ENCODE peak calls at places on chromosomes 4 and X, in seven cellular contexts. One of them, this sample, is unnamed.

GRCh38 chrX:65647801-65648200 is 19.7 kb upstream of the MSN start:
- DNase-seq in fibroblast of lung: peak
- DNase-seq in brain microvascular endothelial cell: no peak
- DNase-seq in heart right ventricle: no peak
- DNase-seq in thoracic aorta: no peak
- DNase-seq in IMR-90: no peak
- DNase-seq in neural crest cell: no peak
- DNase-seq in this sample: no peak

GRCh38 chr4:174592985-174593335 is 70.7 kb upstream of the HPGD start:
- DNase-seq in fibroblast of lung: peak
- DNase-seq in brain microvascular endothelial cell: peak
- DNase-seq in heart right ventricle: no peak
- DNase-seq in thoracic aorta: no peak
- DNase-seq in IMR-90: peak
- DNase-seq in neural crest cell: no peak
- DNase-seq in this sample: peak

GRCh38 chrX:129019412-129019811 is 503.9 kb downstream of the SMARCA1 start:
- DNase-seq in fibroblast of lung: no peak
- DNase-seq in brain microvascular endothelial cell: no peak
- DNase-seq in heart right ventricle: no peak
- DNase-seq in thoracic aorta: no peak
- DNase-seq in IMR-90: no peak
- DNase-seq in neural crest cell: no peak
- DNase-seq in this sample: no peak

GRCh38 chr4:111775908-111776307 is 369.3 kb upstream of the FAM241A start:
- DNase-seq in fibroblast of lung: peak
- DNase-seq in brain microvascular endothelial cell: no peak
- DNase-seq in heart right ventricle: no peak
- DNase-seq in thoracic aorta: no peak
- DNase-seq in IMR-90: no peak
- DNase-seq in neural crest cell: no peak
- DNase-seq in this sample: no peak

GRCh38 chr4:32569844-32570243 is 1849.7 kb downstream of the PCDH7 start:
- DNase-seq in fibroblast of lung: no peak
- DNase-seq in brain microvascular endothelial cell: peak
- DNase-seq in heart right ventricle: no peak
- DNase-seq in thoracic aorta: no peak
- DNase-seq in IMR-90: no peak
- DNase-seq in neural crest cell: no peak
- DNase-seq in this sample: no peak

GRCh38 chr4:148054275-148054674 is 322.4 kb downstream of the ARHGAP10 start:
- DNase-seq in fibroblast of lung: no peak
- DNase-seq in brain microvascular endothelial cell: peak
- DNase-seq in heart right ventricle: no peak
- DNase-seq in thoracic aorta: no peak
- DNase-seq in IMR-90: no peak
- DNase-seq in neural crest cell: no peak
- DNase-seq in this sample: no peak

GRCh38 chr4:48340276-48340904 is 939 bp upstream of the SLAIN2 start:
- DNase-seq in fibroblast of lung: peak
- DNase-seq in brain microvascular endothelial cell: peak
- DNase-seq in heart right ventricle: no peak
- DNase-seq in thoracic aorta: no peak
- DNase-seq in IMR-90: peak
- DNase-seq in neural crest cell: no peak
- DNase-seq in this sample: no peak

GRCh38 chr4:53497446-53498069 is 93.7 kb downstream of the LNX1 start:
- DNase-seq in fibroblast of lung: peak
- DNase-seq in brain microvascular endothelial cell: no peak
- DNase-seq in heart right ventricle: peak
- DNase-seq in thoracic aorta: no peak
- DNase-seq in IMR-90: peak
- DNase-seq in neural crest cell: peak
- DNase-seq in this sample: no peak

GRCh38 chrX:34873500-34874225 is 68.9 kb upstream of the FAM47B start:
- DNase-seq in fibroblast of lung: peak
- DNase-seq in brain microvascular endothelial cell: no peak
- DNase-seq in heart right ventricle: no peak
- DNase-seq in thoracic aorta: no peak
- DNase-seq in IMR-90: peak
- DNase-seq in neural crest cell: no peak
- DNase-seq in this sample: no peak

GRCh38 chr4:8394125-8394524 is 46.4 kb downstream of the ACOX3 start:
- DNase-seq in fibroblast of lung: peak
- DNase-seq in brain microvascular endothelial cell: no peak
- DNase-seq in heart right ventricle: peak
- DNase-seq in thoracic aorta: no peak
- DNase-seq in IMR-90: peak
- DNase-seq in neural crest cell: no peak
- DNase-seq in this sample: peak

GRCh38 chr4:70365479-70365878 is 4.9 kb downstream of the SMR3A start:
- DNase-seq in fibroblast of lung: no peak
- DNase-seq in brain microvascular endothelial cell: no peak
- DNase-seq in heart right ventricle: no peak
- DNase-seq in thoracic aorta: no peak
- DNase-seq in IMR-90: no peak
- DNase-seq in neural crest cell: no peak
- DNase-seq in this sample: no peak

DNA sequence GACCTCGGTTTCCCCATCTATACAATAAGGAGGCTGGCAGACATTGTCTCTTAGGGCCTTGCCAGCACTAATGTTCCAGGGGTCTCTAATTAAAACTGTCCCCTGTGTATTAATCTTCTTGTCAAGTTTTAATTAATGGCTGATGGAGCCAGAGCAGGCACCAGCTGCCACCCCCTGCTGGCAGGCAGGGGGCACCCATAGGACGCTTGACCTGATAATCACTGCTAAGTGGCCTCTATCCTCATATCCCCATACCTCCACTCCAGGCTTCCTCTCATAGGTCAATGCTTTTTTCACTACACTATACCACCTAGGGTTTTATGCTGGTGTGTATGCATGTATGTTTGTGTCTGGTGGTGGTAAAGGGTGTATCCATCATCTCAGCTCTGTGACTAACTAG is 89.4 kb downstream of the EFNB1 start:
- DNase-seq in fibroblast of lung: no peak
- DNase-seq in brain microvascular endothelial cell: no peak
- DNase-seq in heart right ventricle: no peak
- DNase-seq in thoracic aorta: no peak
- DNase-seq in IMR-90: no peak
- DNase-seq in neural crest cell: no peak
- DNase-seq in this sample: no peak
- TF ChIP-seq CTCF in fibroblast of lung: no peak
- TF ChIP-seq CTCF in brain microvascular endothelial cell: no peak
- TF ChIP-seq CTCF in heart right ventricle: peak
- TF ChIP-seq CTCF in thoracic aorta: no peak
- TF ChIP-seq CTCF in IMR-90: no peak
- TF ChIP-seq CTCF in neural crest cell: no peak
- TF ChIP-seq CTCF in this sample: peak

GRCh38 chr4:41819621-41820020 is 71.1 kb upstream of the PHOX2B start:
- DNase-seq in fibroblast of lung: no peak
- DNase-seq in brain microvascular endothelial cell: no peak
- DNase-seq in heart right ventricle: no peak
- DNase-seq in thoracic aorta: no peak
- DNase-seq in IMR-90: no peak
- DNase-seq in neural crest cell: no peak
- DNase-seq in this sample: no peak

GRCh38 chr4:41815478-41815877 is 67.0 kb upstream of the PHOX2B start:
- DNase-seq in fibroblast of lung: no peak
- DNase-seq in brain microvascular endothelial cell: no peak
- DNase-seq in heart right ventricle: no peak
- DNase-seq in thoracic aorta: no peak
- DNase-seq in IMR-90: no peak
- DNase-seq in neural crest cell: no peak
- DNase-seq in this sample: no peak

GRCh38 chr4:41820473-41820872 is 71.9 kb upstream of the PHOX2B start:
- DNase-seq in fibroblast of lung: no peak
- DNase-seq in brain microvascular endothelial cell: no peak
- DNase-seq in heart right ventricle: no peak
- DNase-seq in thoracic aorta: no peak
- DNase-seq in IMR-90: no peak
- DNase-seq in neural crest cell: no peak
- DNase-seq in this sample: no peak

GRCh38 chr4:41814565-41814964 is 66.0 kb upstream of the PHOX2B start:
- DNase-seq in fibroblast of lung: peak
- DNase-seq in brain microvascular endothelial cell: peak
- DNase-seq in heart right ventricle: peak
- DNase-seq in thoracic aorta: no peak
- DNase-seq in IMR-90: peak
- DNase-seq in neural crest cell: peak
- DNase-seq in this sample: no peak
- TF ChIP-seq CTCF in fibroblast of lung: peak
- TF ChIP-seq CTCF in brain microvascular endothelial cell: peak
- TF ChIP-seq CTCF in heart right ventricle: peak
- TF ChIP-seq CTCF in thoracic aorta: no peak
- TF ChIP-seq CTCF in IMR-90: peak
- TF ChIP-seq CTCF in neural crest cell: peak
- TF ChIP-seq CTCF in this sample: peak

GRCh38 chrX:148572332-148572731 is 71.9 kb downstream of the AFF2 start:
- DNase-seq in fibroblast of lung: no peak
- DNase-seq in brain microvascular endothelial cell: no peak
- DNase-seq in heart right ventricle: no peak
- DNase-seq in thoracic aorta: no peak
- DNase-seq in IMR-90: no peak
- DNase-seq in neural crest cell: no peak
- DNase-seq in this sample: no peak
- TF ChIP-seq CTCF in fibroblast of lung: no peak
- TF ChIP-seq CTCF in brain microvascular endothelial cell: no peak
- TF ChIP-seq CTCF in heart right ventricle: no peak
- TF ChIP-seq CTCF in thoracic aorta: no peak
- TF ChIP-seq CTCF in IMR-90: no peak
- TF ChIP-seq CTCF in neural crest cell: no peak
- TF ChIP-seq CTCF in this sample: no peak

GRCh38 chr4:13193662-13194061 is 290.5 kb downstream of the RAB28 start:
- DNase-seq in fibroblast of lung: no peak
- DNase-seq in brain microvascular endothelial cell: no peak
- DNase-seq in heart right ventricle: no peak
- DNase-seq in thoracic aorta: no peak
- DNase-seq in IMR-90: no peak
- DNase-seq in neural crest cell: no peak
- DNase-seq in this sample: no peak
- TF ChIP-seq CTCF in fibroblast of lung: no peak
- TF ChIP-seq CTCF in brain microvascular endothelial cell: no peak
- TF ChIP-seq CTCF in heart right ventricle: no peak
- TF ChIP-seq CTCF in thoracic aorta: no peak
- TF ChIP-seq CTCF in IMR-90: no peak
- TF ChIP-seq CTCF in neural crest cell: no peak
- TF ChIP-seq CTCF in this sample: no peak

GRCh38 chr4:40606239-40606767 is 23.4 kb downstream of the RBM47 start:
- DNase-seq in fibroblast of lung: no peak
- DNase-seq in brain microvascular endothelial cell: no peak
- DNase-seq in heart right ventricle: no peak
- DNase-seq in thoracic aorta: no peak
- DNase-seq in IMR-90: no peak
- DNase-seq in neural crest cell: no peak
- DNase-seq in this sample: no peak
- TF ChIP-seq CTCF in fibroblast of lung: no peak
- TF ChIP-seq CTCF in brain microvascular endothelial cell: peak
- TF ChIP-seq CTCF in heart right ventricle: no peak
- TF ChIP-seq CTCF in thoracic aorta: no peak
- TF ChIP-seq CTCF in IMR-90: no peak
- TF ChIP-seq CTCF in neural crest cell: no peak
- TF ChIP-seq CTCF in this sample: no peak

GRCh38 chr4:38601916-38602291 is 62.1 kb upstream of the KLF3 start:
- DNase-seq in fibroblast of lung: no peak
- DNase-seq in brain microvascular endothelial cell: no peak
- DNase-seq in heart right ventricle: no peak
- DNase-seq in thoracic aorta: no peak
- DNase-seq in IMR-90: no peak
- DNase-seq in neural crest cell: no peak
- DNase-seq in this sample: no peak

GRCh38 chr4:38601244-38601915 is 62.6 kb upstream of the KLF3 start:
- DNase-seq in fibroblast of lung: peak
- DNase-seq in brain microvascular endothelial cell: peak
- DNase-seq in heart right ventricle: no peak
- DNase-seq in thoracic aorta: no peak
- DNase-seq in IMR-90: peak
- DNase-seq in neural crest cell: no peak
- DNase-seq in this sample: no peak

GRCh38 chr4:38598489-38598888 is 65.5 kb upstream of the KLF3 start:
- DNase-seq in fibroblast of lung: no peak
- DNase-seq in brain microvascular endothelial cell: no peak
- DNase-seq in heart right ventricle: no peak
- DNase-seq in thoracic aorta: no peak
- DNase-seq in IMR-90: no peak
- DNase-seq in neural crest cell: no peak
- DNase-seq in this sample: no peak

GRCh38 chr4:38603652-38604051 is 60.3 kb upstream of the KLF3 start:
- DNase-seq in fibroblast of lung: no peak
- DNase-seq in brain microvascular endothelial cell: no peak
- DNase-seq in heart right ventricle: no peak
- DNase-seq in thoracic aorta: no peak
- DNase-seq in IMR-90: no peak
- DNase-seq in neural crest cell: no peak
- DNase-seq in this sample: no peak

DNA sequence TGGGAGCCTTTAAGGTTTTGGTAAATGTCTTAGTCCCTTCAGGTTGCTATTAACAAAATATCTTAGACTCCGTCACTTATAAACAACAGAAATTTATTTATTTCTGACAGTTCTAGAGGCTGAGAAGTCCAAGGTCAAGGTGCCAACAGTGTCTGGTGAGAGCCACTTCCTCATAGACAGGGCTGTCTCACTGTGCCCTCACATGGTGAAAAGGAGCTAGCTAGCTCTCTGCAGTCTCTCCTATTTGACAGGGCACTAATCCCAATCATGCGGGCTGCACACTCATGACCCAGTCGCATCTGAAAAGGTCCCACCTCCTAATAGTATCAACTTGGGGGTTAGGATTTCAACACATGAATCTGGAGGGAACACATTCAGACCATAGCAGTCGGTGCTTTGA is 63.4 kb upstream of the KLF3 start:
- DNase-seq in fibroblast of lung: no peak
- DNase-seq in brain microvascular endothelial cell: no peak
- DNase-seq in heart right ventricle: no peak
- DNase-seq in thoracic aorta: no peak
- DNase-seq in IMR-90: no peak
- DNase-seq in neural crest cell: no peak
- DNase-seq in this sample: no peak
- TF ChIP-seq CTCF in fibroblast of lung: no peak
- TF ChIP-seq CTCF in brain microvascular endothelial cell: no peak
- TF ChIP-seq CTCF in heart right ventricle: no peak
- TF ChIP-seq CTCF in thoracic aorta: no peak
- TF ChIP-seq CTCF in IMR-90: no peak
- TF ChIP-seq CTCF in neural crest cell: no peak
- TF ChIP-seq CTCF in this sample: no peak

GRCh38 chrX:150405576-150405975 is 42.5 kb downstream of the MAMLD1 start:
- DNase-seq in fibroblast of lung: no peak
- DNase-seq in brain microvascular endothelial cell: no peak
- DNase-seq in heart right ventricle: no peak
- DNase-seq in thoracic aorta: no peak
- DNase-seq in IMR-90: no peak
- DNase-seq in neural crest cell: no peak
- DNase-seq in this sample: no peak
- TF ChIP-seq CTCF in fibroblast of lung: no peak
- TF ChIP-seq CTCF in brain microvascular endothelial cell: peak
- TF ChIP-seq CTCF in heart right ventricle: no peak
- TF ChIP-seq CTCF in thoracic aorta: no peak
- TF ChIP-seq CTCF in IMR-90: peak
- TF ChIP-seq CTCF in neural crest cell: peak
- TF ChIP-seq CTCF in this sample: peak

GRCh38 chrX:51614353-51614752 is 4.4 kb downstream of the CENPVL3 start:
- DNase-seq in fibroblast of lung: peak
- DNase-seq in brain microvascular endothelial cell: peak
- DNase-seq in heart right ventricle: no peak
- DNase-seq in thoracic aorta: no peak
- DNase-seq in IMR-90: peak
- DNase-seq in neural crest cell: peak
- DNase-seq in this sample: no peak
- TF ChIP-seq CTCF in fibroblast of lung: peak
- TF ChIP-seq CTCF in brain microvascular endothelial cell: peak
- TF ChIP-seq CTCF in heart right ventricle: peak
- TF ChIP-seq CTCF in thoracic aorta: no peak
- TF ChIP-seq CTCF in IMR-90: peak
- TF ChIP-seq CTCF in neural crest cell: peak
- TF ChIP-seq CTCF in this sample: peak

GRCh38 chr4:142741995-142742394 is 104.1 kb downstream of the INPP4B start:
- DNase-seq in fibroblast of lung: no peak
- DNase-seq in brain microvascular endothelial cell: no peak
- DNase-seq in heart right ventricle: no peak
- DNase-seq in thoracic aorta: no peak
- DNase-seq in IMR-90: no peak
- DNase-seq in neural crest cell: no peak
- DNase-seq in this sample: no peak
- TF ChIP-seq CTCF in fibroblast of lung: no peak
- TF ChIP-seq CTCF in brain microvascular endothelial cell: peak
- TF ChIP-seq CTCF in heart right ventricle: no peak
- TF ChIP-seq CTCF in thoracic aorta: no peak
- TF ChIP-seq CTCF in IMR-90: no peak
- TF ChIP-seq CTCF in neural crest cell: no peak
- TF ChIP-seq CTCF in this sample: peak